ENCODE peak calls at places on chromosomes 1 and 21, in seven cellular contexts. K is colonic mucosa; F is coronary artery; U is effector memory CD8-positive, alpha-beta T cell; B is caudate nucleus; P is NCI-H345; O is epithelial cell of prostate. E is an unnamed sample.

GRCh38 chr1:7420706-7421105 is 350.4 kb upstream of the VAMP3 start:
- DNase-seq in K (no peak), U (no peak), P (no peak), F (peak), O (no peak), B (no peak), E (no peak)

GRCh38 chr1:24236170-24237045 is 49.3 kb upstream of the IFNLR1 start:
- DNase-seq in F (no peak), P (no peak), U (no peak), K (no peak), B (no peak), O (peak), E (no peak)

GRCh38 chr21:45910548-45911221 is 70.9 kb upstream of the COL6A1 start:
- DNase-seq in K (no peak), F (no peak), P (peak), U (no peak), B (no peak), O (no peak), E (peak)

GRCh38 chr1:64623750-64624445 is 121.0 kb upstream of the RAVER2 start:
- DNase-seq in F (no peak), K (no peak), B (no peak), U (no peak), P (peak), O (peak), E (peak)

GRCh38 chr1:220705782-220706181 is 15.6 kb downstream of the C1orf115 start:
- DNase-seq in U (no peak), O (no peak), K (no peak), F (no peak), P (no peak), B (no peak), E (no peak)

GRCh38 chr1:61502011-61502410 is 222.9 kb downstream of the TM2D1 start:
- DNase-seq in O (no peak), P (no peak), U (no peak), B (no peak), F (no peak), K (no peak), E (no peak)

GRCh38 chr1:54474500-54475235 is 68.5 kb upstream of the SSBP3 start:
- DNase-seq in K (peak), O (no peak), U (no peak), P (no peak), B (no peak), F (no peak), E (peak)

GRCh38 chr1:3453891-3454810 is at the start of gene ARHGEF16:
- DNase-seq in U (no peak), B (no peak), K (peak), F (no peak), O (no peak), P (peak), E (peak)

GRCh38 chr1:224707849-224708725 is 92.0 kb downstream of the CNIH3 start:
- DNase-seq in B (no peak), P (no peak), K (no peak), F (no peak), U (no peak), O (no peak), E (no peak)

GRCh38 chr1:43847290-43847689 is 86.3 kb upstream of the ARTN start:
- DNase-seq in P (no peak), U (no peak), F (no peak), K (no peak), B (no peak), O (no peak), E (no peak)

GRCh38 chr1:99758073-99758511 is 8.3 kb downstream of the FRRS1 start:
- DNase-seq in F (no peak), U (no peak), O (no peak), B (no peak), P (no peak), K (no peak), E (no peak)

GRCh38 chr21:32426592-32427051 is 14.1 kb downstream of the EVA1C start:
- DNase-seq in F (no peak), O (no peak), B (no peak), U (no peak), P (no peak), K (no peak), E (no peak)

GRCh38 chr21:33268736-33269441 is 2.7 kb downstream of the IL10RB start:
- DNase-seq in P (peak), U (no peak), F (no peak), O (peak), B (no peak), K (peak), E (peak)

GRCh38 chr21:20649231-20649630 is 349.0 kb upstream of the NCAM2 start:
- DNase-seq in F (no peak), K (no peak), B (no peak), O (no peak), P (no peak), U (no peak), E (no peak)

GRCh38 chr1:151199860-151200581 is 1.7 kb downstream of the PIP5K1A start:
- DNase-seq in F (no peak), U (no peak), K (no peak), P (no peak), O (no peak), B (no peak), E (no peak)

GRCh38 chr1:207911983-207912760 is 1.2 kb upstream of the CD34 start:
- DNase-seq in K (no peak), O (no peak), U (no peak), P (no peak), B (no peak), F (no peak), E (no peak)

GRCh38 chr21:38041493-38041892 is 125.2 kb upstream of the KCNJ6 start:
- DNase-seq in K (no peak), F (no peak), B (no peak), P (no peak), O (no peak), U (no peak), E (no peak)

GRCh38 chr21:43369124-43369523 is 57.8 kb downstream of the SIK1 start:
- DNase-seq in K (no peak), F (no peak), U (no peak), O (no peak), P (no peak), B (no peak), E (no peak)

E was measured in NCI-H2171 treated with DMSO at 0.1 percent for 48 hours.